ENCODE peak calls at places on chromosomes 16 and 17, in four cellular contexts. C, X, D and V are unnamed samples.

GRCh38 chr17:72984925-72985322 is 107.6 kb downstream of the SLC39A11 start:
- DNase-seq in C (no peak), X (no peak), D (no peak), V (no peak)

GRCh38 chr17:27497696-27498095 is 41.4 kb downstream of the KSR1 start:
- DNase-seq in X (no peak), D (no peak), C (no peak), V (peak; percentile 75)

GRCh38 chr16:49140618-49141017 is 141.0 kb downstream of the CBLN1 start:
- DNase-seq in D (no peak), X (no peak), C (no peak), V (no peak)

GRCh38 chr16:4947722-4948503 is 10.2 kb upstream of the SEC14L5 start:
- DNase-seq in D (no peak), C (no peak), X (no peak), V (no peak)

GRCh38 chr17:75457047-75457654 is 716 bp downstream of the TMEM94 start:
- DNase-seq in X (no peak), C (peak; percentile 86), D (peak; percentile 13), V (peak; percentile 37)

GRCh38 chr17:36470499-36470898 is 16.0 kb upstream of the ZNHIT3 start:
- DNase-seq in X (no peak), D (no peak), C (no peak), V (no peak)

GRCh38 chr16:30637952-30638351 is 12.8 kb upstream of the PRR14 start:
- DNase-seq in X (no peak), D (no peak), C (peak; percentile 45), V (no peak)

GRCh38 chr17:81516439-81516838 is 3.8 kb upstream of the ACTG1 start:
- DNase-seq in C (no peak), D (no peak), X (no peak), V (no peak)

GRCh38 chr16:14104066-14104465 is 32.9 kb downstream of the MRTFB start:
- DNase-seq in X (no peak), D (no peak), C (no peak), V (no peak)

GRCh38 chr16:53291757-53292392 is 142.4 kb upstream of the RBL2 start:
- DNase-seq in C (no peak), X (no peak), D (no peak), V (no peak)

GRCh38 chr17:34822007-34822737 is 139.1 kb downstream of the CCT6B start:
- DNase-seq in C (peak; percentile 33), D (no peak), X (no peak), V (no peak)
- H3K27ac ChIP-seq in C (no peak overlapping the region), D (no peak overlapping the region), X (no peak overlapping the region), V (no peak overlapping the region)

GRCh38 chr17:43834106-43834505 is 1.2 kb upstream of the MPP3 start:
- DNase-seq in D (no peak), X (no peak), C (no peak), V (peak; percentile 26)

GRCh38 chr17:43831633-43832032 is 1.3 kb downstream of the MPP3 start:
- DNase-seq in C (no peak), D (no peak), X (peak; percentile 83), V (peak; percentile 94)

GRCh38 chr17:43832976-43833829 is at the start of gene MPP3:
- DNase-seq in X (peak; percentile 76), C (peak; percentile 97), D (peak; percentile 33), V (peak; percentile 73)

GRCh38 chr17:43830510-43831145 is 2.3 kb downstream of the MPP3 start:
- DNase-seq in X (no peak), C (no peak), D (no peak), V (no peak)

GRCh38 chr17:43832168-43832975 is 574 bp downstream of the MPP3 start:
- DNase-seq in C (peak; percentile 90), D (no peak), X (peak; percentile 74), V (peak; percentile 52)
- TF ChIP-seq CTCF in C (peak; percentile 15), D (no peak), X (no peak), V (no peak)

GRCh38 chr17:17938388-17939107 is 33.7 kb downstream of the TOM1L2 start:
- DNase-seq in X (no peak), C (no peak), D (no peak), V (no peak)
- H3K27ac ChIP-seq in X (peak overlapping the region; percentile 62), C (peak overlapping the region; percentile 96), D (no peak overlapping the region), V (peak overlapping the region; percentile 44)

GRCh38 chr17:21164226-21165019 is 37.7 kb downstream of the DHRS7B start:
- DNase-seq in D (no peak), C (no peak), X (no peak), V (no peak)
- TF ChIP-seq CTCF in D (no peak), C (no peak), X (no peak), V (no peak)

GRCh38 chr17:16437083-16437482 is 21.7 kb downstream of the TRPV2 start:
- DNase-seq in X (no peak), D (no peak), C (no peak), V (no peak)
- H3K27ac ChIP-seq in X (no peak overlapping the region), D (no peak overlapping the region), C (no peak overlapping the region), V (no peak overlapping the region)

GRCh38 chr17:57868007-57868774 is 18.3 kb upstream of the MRPS23 start:
- DNase-seq in X (peak; percentile 80), C (peak; percentile 84), D (peak; percentile 33), V (peak; percentile 28)
- TF ChIP-seq CTCF in X (peak; percentile 57), C (peak; percentile 70), D (no peak), V (no peak)

GRCh38 chr17:59776577-59776976 is 69.1 kb downstream of the VMP1 start:
- DNase-seq in C (no peak), X (no peak), D (no peak), V (no peak)

GRCh38 chr17:59777033-59777432 is 69.6 kb downstream of the VMP1 start:
- DNase-seq in X (no peak), C (no peak), D (no peak), V (no peak)

GRCh38 chr17:59778996-59779395 is 71.5 kb downstream of the VMP1 start:
- DNase-seq in D (no peak), C (no peak), X (no peak), V (no peak)

GRCh38 chr17:59779521-59779920 is 72.1 kb downstream of the VMP1 start:
- DNase-seq in C (no peak), D (no peak), X (no peak), V (no peak)

GRCh38 chr17:59775786-59776350 is 68.4 kb downstream of the VMP1 start:
- DNase-seq in C (no peak), D (no peak), X (no peak), V (no peak)
- H3K27ac ChIP-seq in C (no peak overlapping the region), D (no peak overlapping the region), X (no peak overlapping the region), V (no peak overlapping the region)